ENCODE peak calls at places on chromosomes 12 and 14, in four cellular contexts. S, L, M and U are unnamed samples.

GRCh38 chr14:89425931-89426330 is 8.9 kb upstream of the FOXN3 start:
- DNase-seq in S (no peak), L (no peak), M (peak), U (peak)

GRCh38 chr12:109596418-109597244 is 23.0 kb downstream of the MVK start:
- DNase-seq in L (no peak), M (no peak), S (no peak), U (no peak)

GRCh38 chr14:57634335-57634734 is 140.7 kb upstream of the CCDC198 start:
- DNase-seq in S (no peak), L (no peak), M (no peak), U (peak)

GRCh38 chr12:132373967-132374820 is 44.8 kb upstream of the GALNT9 start:
- DNase-seq in S (peak), L (peak), M (no peak), U (peak)

GRCh38 chr12:46209914-46210834 is 58.7 kb downstream of the SLC38A1 start:
- DNase-seq in M (no peak), S (peak), L (peak), U (peak)

GRCh38 chr12:54206807-54207206 is 18.0 kb upstream of the SMUG1 start:
- DNase-seq in S (no peak), L (peak), M (no peak), U (no peak)

GRCh38 chr14:63713765-63714164 is 14.1 kb downstream of the SGPP1 start:
- DNase-seq in M (peak), S (no peak), L (no peak), U (no peak)

GRCh38 chr14:56338674-56339073 is 220.5 kb downstream of the PELI2 start:
- DNase-seq in L (no peak), S (no peak), M (no peak), U (peak)

GRCh38 chr14:25400607-25401206 is 350.8 kb upstream of the STXBP6 start:
- DNase-seq in L (peak), M (no peak), S (no peak), U (peak)

GRCh38 chr12:96193725-96194571 is at the start of gene ELK3:
- DNase-seq in L (peak), S (peak), M (no peak), U (peak)

GRCh38 chr12:102249073-102249854 is 51.6 kb upstream of the PMCH start:
- DNase-seq in S (no peak), M (no peak), L (no peak), U (no peak)